ENCODE peak calls at places on chromosomes 1 and 21, in nine cellular contexts. J is heart right ventricle; V is CD4-positive, alpha-beta T cell; X is left lung; C is fibroblast of lung; H is small intestine; Y is ovary; K is OCI-LY7; R is Peyer's patch. T is an unnamed sample.

GRCh38 chr1:12166834-12167492 is at the start of gene TNFRSF1B:
- DNase-seq in K (no peak), C (no peak), X (peak; percentile 96), R (peak; percentile 86), H (peak; percentile 82), J (peak; percentile 67), V (peak; percentile 60), Y (peak; percentile 83), T (peak; percentile 39)

GRCh38 chr1:160091666-160092223 is 6.7 kb downstream of the IGSF8 start:
- DNase-seq in J (no peak), K (no peak), H (no peak), X (no peak), R (no peak), V (no peak), Y (no peak), C (no peak), T (no peak)

GRCh38 chr1:74468982-74469603 is 43.3 kb downstream of the LRRC53 start:
- DNase-seq in Y (no peak), K (peak; percentile 27), V (no peak), J (no peak), C (peak; percentile 40), X (no peak), H (peak; percentile 29), R (no peak), T (no peak)

GRCh38 chr1:38208720-38209632 is 162.4 kb upstream of the POU3F1 start:
- DNase-seq in R (no peak), K (no peak), Y (no peak), V (no peak), J (no peak), H (no peak), X (no peak), C (no peak), T (no peak)

GRCh38 chr1:111777301-111777700 is 21.6 kb downstream of the DDX20 start:
- DNase-seq in H (no peak), V (no peak), Y (no peak), C (no peak), J (no peak), R (no peak), K (no peak), X (no peak), T (no peak)

GRCh38 chr1:215888159-215888558 is 321.1 kb downstream of the KCTD3 start:
- DNase-seq in K (no peak), J (no peak), Y (no peak), H (no peak), R (no peak), X (no peak), C (no peak), V (no peak), T (no peak)

GRCh38 chr1:77100870-77101269 is 118.4 kb downstream of the PIGK start:
- DNase-seq in J (no peak), Y (no peak), R (no peak), K (no peak), H (no peak), V (no peak), C (no peak), X (no peak), T (no peak)

GRCh38 chr1:40820911-40821693 is 37.5 kb downstream of the KCNQ4 start:
- DNase-seq in J (no peak), H (no peak), V (no peak), R (no peak), C (no peak), K (no peak), Y (no peak), X (peak; percentile 29), T (peak; percentile 59)

GRCh38 chr1:18949689-18950414 is 6.6 kb downstream of the IFFO2 start:
- DNase-seq in X (no peak), R (no peak), J (peak; percentile 64), H (no peak), K (no peak), V (no peak), C (peak; percentile 61), Y (peak; percentile 40), T (peak; percentile 68)

GRCh38 chr21:16624468-16625102 is 888.3 kb upstream of the CXADR start:
- DNase-seq in V (no peak), K (no peak), C (no peak), Y (no peak), J (no peak), H (no peak), R (no peak), X (no peak), T (no peak)

GRCh38 chr1:42380617-42381423 is at the start of gene RIMKLA:
- DNase-seq in H (peak; percentile 53), Y (peak; percentile 34), R (peak; percentile 27), C (peak; percentile 6), J (peak; percentile 41), X (peak; percentile 87), K (no peak), V (peak; percentile 17), T (peak; percentile 50)

GRCh38 chr1:109389638-109390341 is 7.9 kb downstream of the SORT1 start:
- DNase-seq in Y (no peak), R (no peak), V (no peak), C (no peak), K (no peak), J (no peak), H (no peak), X (no peak), T (no peak)

GRCh38 chr1:109391161-109391556 is 6.6 kb downstream of the SORT1 start:
- DNase-seq in H (no peak), C (peak; percentile 84), K (no peak), J (no peak), X (no peak), R (no peak), Y (no peak), V (no peak), T (no peak)

GRCh38 chr1:109391626-109392025 is 6.1 kb downstream of the SORT1 start:
- DNase-seq in R (no peak), Y (no peak), V (no peak), J (no peak), K (peak; percentile 74), H (no peak), C (no peak), X (no peak), T (no peak)

GRCh38 chr1:109388208-109388711 is 9.5 kb downstream of the SORT1 start:
- DNase-seq in J (no peak), H (no peak), K (no peak), C (no peak), V (no peak), X (no peak), R (no peak), Y (no peak), T (no peak)

GRCh38 chr1:109388884-109389637 is 8.7 kb downstream of the SORT1 start:
- DNase-seq in C (peak; percentile 74), V (no peak), J (no peak), X (no peak), Y (no peak), R (no peak), H (no peak), K (no peak), T (no peak)
- H3K27ac ChIP-seq in C (no peak overlapping the region), V (no peak overlapping the region), J (peak overlapping the region; percentile 81), X (peak overlapping the region; percentile 45), Y (no peak overlapping the region), R (no peak overlapping the region), H (peak overlapping the region; percentile 9), K (peak overlapping the region; percentile 90), T (peak overlapping the region; percentile 97)

GRCh38 chr1:182279724-182280506 is 111.7 kb downstream of the GLUL start:
- DNase-seq in J (peak; percentile 8), R (no peak), V (no peak), X (no peak), Y (peak; percentile 48), K (no peak), C (no peak), H (peak; percentile 5), T (peak; percentile 73)
- H3K27ac ChIP-seq in J (no peak overlapping the region), R (peak overlapping the region; percentile 11), V (no peak overlapping the region), X (no peak overlapping the region), Y (no peak overlapping the region), K (no peak overlapping the region), C (no peak overlapping the region), H (peak overlapping the region; percentile 8), T (peak overlapping the region; percentile 99)

GRCh38 chr1:204148098-204148406 is 3.8 kb downstream of the ETNK2 start:
- DNase-seq in X (no peak), R (no peak), J (no peak), C (no peak), K (no peak), H (no peak), V (no peak), Y (no peak), T (no peak)

GRCh38 chr1:204146309-204146708 is 5.5 kb downstream of the ETNK2 start:
- DNase-seq in X (no peak), Y (no peak), K (no peak), R (no peak), C (no peak), V (no peak), J (no peak), H (no peak), T (no peak)

GRCh38 chr1:204145033-204145504 is 6.8 kb downstream of the ETNK2 start:
- DNase-seq in K (no peak), J (no peak), R (no peak), V (no peak), X (no peak), C (no peak), H (no peak), Y (no peak), T (no peak)

GRCh38 chr1:204147392-204148097 is 4.3 kb downstream of the ETNK2 start:
- DNase-seq in K (no peak), V (no peak), R (no peak), C (no peak), X (no peak), H (no peak), J (no peak), Y (no peak), T (no peak)

GRCh38 chr1:204146965-204147364 is 4.9 kb downstream of the ETNK2 start:
- DNase-seq in H (peak; percentile 57), R (no peak), V (no peak), X (no peak), J (no peak), K (no peak), C (no peak), Y (no peak), T (no peak)
- H3K27ac ChIP-seq in H (no peak overlapping the region), R (no peak overlapping the region), V (no peak overlapping the region), X (no peak overlapping the region), J (no peak overlapping the region), K (no peak overlapping the region), C (no peak overlapping the region), Y (no peak overlapping the region), T (no peak overlapping the region)

GRCh38 chr1:109281680-109282496 is 1.1 kb downstream of the PSRC1 start:
- DNase-seq in R (no peak), H (no peak), X (peak; percentile 83), Y (peak; percentile 20), K (no peak), C (peak; percentile 43), J (no peak), V (no peak), T (no peak)

GRCh38 chr1:109283748-109284600 is 1.0 kb upstream of the PSRC1 start:
- DNase-seq in C (no peak), H (no peak), V (no peak), K (no peak), R (no peak), X (no peak), Y (no peak), J (no peak), T (no peak)

GRCh38 chr1:109280768-109281356 is 2.1 kb downstream of the PSRC1 start:
- DNase-seq in J (no peak), K (no peak), C (no peak), R (no peak), H (no peak), Y (no peak), V (no peak), X (no peak), T (no peak)

GRCh38 chr1:109282952-109283747 is at the start of gene PSRC1:
- DNase-seq in K (peak; percentile 94), R (peak; percentile 95), Y (peak; percentile 96), H (peak; percentile 98), C (peak; percentile 97), V (peak; percentile 86), J (peak; percentile 96), X (peak; percentile 98), T (peak; percentile 95)

GRCh38 chr1:109282497-109282951 is 421 bp downstream of the PSRC1 start:
- DNase-seq in J (no peak), X (no peak), H (peak; percentile 4), R (no peak), Y (no peak), C (no peak), K (no peak), V (no peak), T (no peak)
- H3K27ac ChIP-seq in J (peak overlapping the region; percentile 92), X (peak overlapping the region; percentile 1), H (no peak overlapping the region), R (peak overlapping the region; percentile 73), Y (no peak overlapping the region), C (peak overlapping the region; percentile 80), K (peak overlapping the region; percentile 60), V (no peak overlapping the region), T (peak overlapping the region; percentile 78)